ENCODE peak calls at places on chromosome 17, in seven cellular contexts. One of them, this sample, is unnamed.
A peak's percentile ranks its signal among the peaks of the same experiment; 100 is the strongest.

GRCh38 chr17:6327007-6327406 is 107.9 kb downstream of the AIPL1 start:
- DNase-seq in activated CD4-positive, alpha-beta T cell treated with anti-CD3 and anti-CD28 coated beads for 24 hours: no peak
- DNase-seq in activated T-cell treated with anti-CD3 and anti-CD28 coated beads for 48 hours: no peak
- DNase-seq in AG09309: no peak
- DNase-seq in BE2C: no peak
- DNase-seq in activated naive CD4-positive, alpha-beta T cell: no peak
- DNase-seq in stimulated activated CD4-positive, alpha-beta T cell treated with anti-CD3 and anti-CD28 coated beads, Interleukin-1b, Interleukin-23, amount 100 ng/mL, for 4 hours: no peak
- DNase-seq in this sample: no peak

GRCh38 chr17:17943281-17943984 is 28.8 kb downstream of the TOM1L2 start:
- DNase-seq in AG09309: no peak
- DNase-seq in stimulated activated CD4-positive, alpha-beta T cell treated with anti-CD3 and anti-CD28 coated beads, Interleukin-1b, Interleukin-23, amount 100 ng/mL, for 4 hours: no peak
- DNase-seq in activated T-cell treated with anti-CD3 and anti-CD28 coated beads for 48 hours: no peak
- DNase-seq in BE2C: peak; percentile 20
- DNase-seq in activated naive CD4-positive, alpha-beta T cell: no peak
- DNase-seq in activated CD4-positive, alpha-beta T cell treated with anti-CD3 and anti-CD28 coated beads for 24 hours: no peak
- DNase-seq in this sample: no peak

GRCh38 chr17:17816240-17816814 is 20.5 kb downstream of the SREBF1 start:
- DNase-seq in activated naive CD4-positive, alpha-beta T cell: no peak
- DNase-seq in BE2C: no peak
- DNase-seq in AG09309: no peak
- DNase-seq in activated T-cell treated with anti-CD3 and anti-CD28 coated beads for 48 hours: no peak
- DNase-seq in activated CD4-positive, alpha-beta T cell treated with anti-CD3 and anti-CD28 coated beads for 24 hours: no peak
- DNase-seq in stimulated activated CD4-positive, alpha-beta T cell treated with anti-CD3 and anti-CD28 coated beads, Interleukin-1b, Interleukin-23, amount 100 ng/mL, for 4 hours: no peak
- DNase-seq in this sample: no peak

GRCh38 chr17:45184144-45184543 is 22.5 kb downstream of the HEXIM2 start:
- DNase-seq in activated naive CD4-positive, alpha-beta T cell: no peak
- DNase-seq in activated T-cell treated with anti-CD3 and anti-CD28 coated beads for 48 hours: no peak
- DNase-seq in BE2C: no peak
- DNase-seq in AG09309: no peak
- DNase-seq in activated CD4-positive, alpha-beta T cell treated with anti-CD3 and anti-CD28 coated beads for 24 hours: no peak
- DNase-seq in stimulated activated CD4-positive, alpha-beta T cell treated with anti-CD3 and anti-CD28 coated beads, Interleukin-1b, Interleukin-23, amount 100 ng/mL, for 4 hours: no peak
- DNase-seq in this sample: no peak

GRCh38 chr17:19354123-19354522 is 8.4 kb downstream of the B9D1 start:
- DNase-seq in activated T-cell treated with anti-CD3 and anti-CD28 coated beads for 48 hours: no peak
- DNase-seq in stimulated activated CD4-positive, alpha-beta T cell treated with anti-CD3 and anti-CD28 coated beads, Interleukin-1b, Interleukin-23, amount 100 ng/mL, for 4 hours: no peak
- DNase-seq in BE2C: no peak
- DNase-seq in AG09309: peak; percentile 80
- DNase-seq in activated CD4-positive, alpha-beta T cell treated with anti-CD3 and anti-CD28 coated beads for 24 hours: no peak
- DNase-seq in activated naive CD4-positive, alpha-beta T cell: no peak
- DNase-seq in this sample: no peak

GRCh38 chr17:22490399-22490798 is 798.1 kb downstream of the KCNJ18 start:
- DNase-seq in stimulated activated CD4-positive, alpha-beta T cell treated with anti-CD3 and anti-CD28 coated beads, Interleukin-1b, Interleukin-23, amount 100 ng/mL, for 4 hours: no peak
- DNase-seq in activated T-cell treated with anti-CD3 and anti-CD28 coated beads for 48 hours: no peak
- DNase-seq in activated CD4-positive, alpha-beta T cell treated with anti-CD3 and anti-CD28 coated beads for 24 hours: no peak
- DNase-seq in BE2C: no peak
- DNase-seq in activated naive CD4-positive, alpha-beta T cell: no peak
- DNase-seq in AG09309: no peak
- DNase-seq in this sample: no peak

GRCh38 chr17:10119203-10120112 is 78.9 kb downstream of the GAS7 start:
- DNase-seq in BE2C: no peak
- DNase-seq in activated naive CD4-positive, alpha-beta T cell: no peak
- DNase-seq in activated CD4-positive, alpha-beta T cell treated with anti-CD3 and anti-CD28 coated beads for 24 hours: no peak
- DNase-seq in stimulated activated CD4-positive, alpha-beta T cell treated with anti-CD3 and anti-CD28 coated beads, Interleukin-1b, Interleukin-23, amount 100 ng/mL, for 4 hours: no peak
- DNase-seq in activated T-cell treated with anti-CD3 and anti-CD28 coated beads for 48 hours: no peak
- DNase-seq in AG09309: no peak
- DNase-seq in this sample: no peak

GRCh38 chr17:28738680-28739384 is 5.0 kb upstream of the TRAF4 start:
- DNase-seq in activated CD4-positive, alpha-beta T cell treated with anti-CD3 and anti-CD28 coated beads for 24 hours: no peak
- DNase-seq in activated T-cell treated with anti-CD3 and anti-CD28 coated beads for 48 hours: no peak
- DNase-seq in stimulated activated CD4-positive, alpha-beta T cell treated with anti-CD3 and anti-CD28 coated beads, Interleukin-1b, Interleukin-23, amount 100 ng/mL, for 4 hours: peak; percentile 61
- DNase-seq in activated naive CD4-positive, alpha-beta T cell: no peak
- DNase-seq in BE2C: no peak
- DNase-seq in AG09309: no peak
- DNase-seq in this sample: no peak

GRCh38 chr17:72591500-72592241 is 470.9 kb downstream of the SOX9 start:
- DNase-seq in activated T-cell treated with anti-CD3 and anti-CD28 coated beads for 48 hours: no peak
- DNase-seq in activated CD4-positive, alpha-beta T cell treated with anti-CD3 and anti-CD28 coated beads for 24 hours: no peak
- DNase-seq in BE2C: peak; percentile 50
- DNase-seq in AG09309: no peak
- DNase-seq in stimulated activated CD4-positive, alpha-beta T cell treated with anti-CD3 and anti-CD28 coated beads, Interleukin-1b, Interleukin-23, amount 100 ng/mL, for 4 hours: no peak
- DNase-seq in activated naive CD4-positive, alpha-beta T cell: no peak
- DNase-seq in this sample: no peak

GRCh38 chr17:82767041-82767754 is 15.3 kb downstream of the TBCD start:
- DNase-seq in activated T-cell treated with anti-CD3 and anti-CD28 coated beads for 48 hours: peak; percentile 22
- DNase-seq in activated naive CD4-positive, alpha-beta T cell: no peak
- DNase-seq in AG09309: no peak
- DNase-seq in activated CD4-positive, alpha-beta T cell treated with anti-CD3 and anti-CD28 coated beads for 24 hours: peak; percentile 39
- DNase-seq in BE2C: peak; percentile 80
- DNase-seq in stimulated activated CD4-positive, alpha-beta T cell treated with anti-CD3 and anti-CD28 coated beads, Interleukin-1b, Interleukin-23, amount 100 ng/mL, for 4 hours: peak; percentile 39
- DNase-seq in this sample: no peak

GRCh38 chr17:73644145-73645049 is at the start of gene SDK2:
- DNase-seq in AG09309: no peak
- DNase-seq in stimulated activated CD4-positive, alpha-beta T cell treated with anti-CD3 and anti-CD28 coated beads, Interleukin-1b, Interleukin-23, amount 100 ng/mL, for 4 hours: no peak
- DNase-seq in activated naive CD4-positive, alpha-beta T cell: no peak
- DNase-seq in activated CD4-positive, alpha-beta T cell treated with anti-CD3 and anti-CD28 coated beads for 24 hours: no peak
- DNase-seq in BE2C: peak; percentile 44
- DNase-seq in activated T-cell treated with anti-CD3 and anti-CD28 coated beads for 48 hours: no peak
- DNase-seq in this sample: no peak

GRCh38 chr17:37701424-37702020 is 43.3 kb downstream of the HNF1B start:
- DNase-seq in stimulated activated CD4-positive, alpha-beta T cell treated with anti-CD3 and anti-CD28 coated beads, Interleukin-1b, Interleukin-23, amount 100 ng/mL, for 4 hours: peak; percentile 16
- DNase-seq in AG09309: no peak
- DNase-seq in BE2C: peak; percentile 16
- DNase-seq in activated CD4-positive, alpha-beta T cell treated with anti-CD3 and anti-CD28 coated beads for 24 hours: peak; percentile 24
- DNase-seq in activated naive CD4-positive, alpha-beta T cell: no peak
- DNase-seq in activated T-cell treated with anti-CD3 and anti-CD28 coated beads for 48 hours: peak; percentile 39
- DNase-seq in this sample: peak; percentile 11

GRCh38 chr17:46772879-46773620 is 45.4 kb downstream of the WNT3 start:
- DNase-seq in stimulated activated CD4-positive, alpha-beta T cell treated with anti-CD3 and anti-CD28 coated beads, Interleukin-1b, Interleukin-23, amount 100 ng/mL, for 4 hours: no peak
- DNase-seq in activated T-cell treated with anti-CD3 and anti-CD28 coated beads for 48 hours: no peak
- DNase-seq in BE2C: no peak
- DNase-seq in activated naive CD4-positive, alpha-beta T cell: no peak
- DNase-seq in AG09309: no peak
- DNase-seq in activated CD4-positive, alpha-beta T cell treated with anti-CD3 and anti-CD28 coated beads for 24 hours: no peak
- DNase-seq in this sample: no peak

GRCh38 chr17:45175759-45176140 is 14.1 kb downstream of the HEXIM2 start:
- DNase-seq in stimulated activated CD4-positive, alpha-beta T cell treated with anti-CD3 and anti-CD28 coated beads, Interleukin-1b, Interleukin-23, amount 100 ng/mL, for 4 hours: no peak
- DNase-seq in AG09309: no peak
- DNase-seq in activated CD4-positive, alpha-beta T cell treated with anti-CD3 and anti-CD28 coated beads for 24 hours: no peak
- DNase-seq in BE2C: no peak
- DNase-seq in activated naive CD4-positive, alpha-beta T cell: no peak
- DNase-seq in activated T-cell treated with anti-CD3 and anti-CD28 coated beads for 48 hours: no peak
- DNase-seq in this sample: no peak

GRCh38 chr17:48047113-48047740 is 932 bp upstream of the NFE2L1 start:
- DNase-seq in activated naive CD4-positive, alpha-beta T cell: no peak
- DNase-seq in stimulated activated CD4-positive, alpha-beta T cell treated with anti-CD3 and anti-CD28 coated beads, Interleukin-1b, Interleukin-23, amount 100 ng/mL, for 4 hours: no peak
- DNase-seq in AG09309: no peak
- DNase-seq in activated T-cell treated with anti-CD3 and anti-CD28 coated beads for 48 hours: no peak
- DNase-seq in activated CD4-positive, alpha-beta T cell treated with anti-CD3 and anti-CD28 coated beads for 24 hours: no peak
- DNase-seq in BE2C: no peak
- DNase-seq in this sample: no peak

GRCh38 chr17:61634011-61634539 is 43.1 kb upstream of the NACA2 start:
- DNase-seq in stimulated activated CD4-positive, alpha-beta T cell treated with anti-CD3 and anti-CD28 coated beads, Interleukin-1b, Interleukin-23, amount 100 ng/mL, for 4 hours: no peak
- DNase-seq in activated naive CD4-positive, alpha-beta T cell: no peak
- DNase-seq in BE2C: no peak
- DNase-seq in activated CD4-positive, alpha-beta T cell treated with anti-CD3 and anti-CD28 coated beads for 24 hours: no peak
- DNase-seq in activated T-cell treated with anti-CD3 and anti-CD28 coated beads for 48 hours: no peak
- DNase-seq in AG09309: no peak
- DNase-seq in this sample: no peak

GRCh38 chr17:71899317-71899716 is 221.5 kb upstream of the SOX9 start:
- DNase-seq in stimulated activated CD4-positive, alpha-beta T cell treated with anti-CD3 and anti-CD28 coated beads, Interleukin-1b, Interleukin-23, amount 100 ng/mL, for 4 hours: no peak
- DNase-seq in activated CD4-positive, alpha-beta T cell treated with anti-CD3 and anti-CD28 coated beads for 24 hours: no peak
- DNase-seq in BE2C: no peak
- DNase-seq in AG09309: no peak
- DNase-seq in activated naive CD4-positive, alpha-beta T cell: no peak
- DNase-seq in activated T-cell treated with anti-CD3 and anti-CD28 coated beads for 48 hours: no peak
- DNase-seq in this sample: no peak

GRCh38 chr17:49836111-49837030 is 11.5 kb downstream of the TAC4 start:
- DNase-seq in activated T-cell treated with anti-CD3 and anti-CD28 coated beads for 48 hours: no peak
- DNase-seq in activated CD4-positive, alpha-beta T cell treated with anti-CD3 and anti-CD28 coated beads for 24 hours: no peak
- DNase-seq in stimulated activated CD4-positive, alpha-beta T cell treated with anti-CD3 and anti-CD28 coated beads, Interleukin-1b, Interleukin-23, amount 100 ng/mL, for 4 hours: no peak
- DNase-seq in AG09309: peak; percentile 13
- DNase-seq in activated naive CD4-positive, alpha-beta T cell: no peak
- DNase-seq in BE2C: no peak
- DNase-seq in this sample: no peak

GRCh38 chr17:35728551-35728950 is 2.9 kb upstream of the RASL10B start:
- DNase-seq in activated naive CD4-positive, alpha-beta T cell: no peak
- DNase-seq in stimulated activated CD4-positive, alpha-beta T cell treated with anti-CD3 and anti-CD28 coated beads, Interleukin-1b, Interleukin-23, amount 100 ng/mL, for 4 hours: no peak
- DNase-seq in AG09309: no peak
- DNase-seq in BE2C: no peak
- DNase-seq in activated T-cell treated with anti-CD3 and anti-CD28 coated beads for 48 hours: no peak
- DNase-seq in activated CD4-positive, alpha-beta T cell treated with anti-CD3 and anti-CD28 coated beads for 24 hours: no peak
- DNase-seq in this sample: no peak

GRCh38 chr17:29102741-29103181 is 59.8 kb downstream of the PIPOX start:
- DNase-seq in activated T-cell treated with anti-CD3 and anti-CD28 coated beads for 48 hours: no peak
- DNase-seq in activated naive CD4-positive, alpha-beta T cell: no peak
- DNase-seq in BE2C: no peak
- DNase-seq in activated CD4-positive, alpha-beta T cell treated with anti-CD3 and anti-CD28 coated beads for 24 hours: no peak
- DNase-seq in AG09309: no peak
- DNase-seq in stimulated activated CD4-positive, alpha-beta T cell treated with anti-CD3 and anti-CD28 coated beads, Interleukin-1b, Interleukin-23, amount 100 ng/mL, for 4 hours: no peak
- DNase-seq in this sample: no peak

GRCh38 chr17:71111460-71111859 is 942.1 kb downstream of the KCNJ2 start:
- DNase-seq in AG09309: no peak
- DNase-seq in activated T-cell treated with anti-CD3 and anti-CD28 coated beads for 48 hours: no peak
- DNase-seq in activated naive CD4-positive, alpha-beta T cell: no peak
- DNase-seq in activated CD4-positive, alpha-beta T cell treated with anti-CD3 and anti-CD28 coated beads for 24 hours: no peak
- DNase-seq in stimulated activated CD4-positive, alpha-beta T cell treated with anti-CD3 and anti-CD28 coated beads, Interleukin-1b, Interleukin-23, amount 100 ng/mL, for 4 hours: no peak
- DNase-seq in BE2C: no peak
- DNase-seq in this sample: no peak

GRCh38 chr17:8696951-8697745 is 47.5 kb downstream of the CCDC42 start:
- DNase-seq in activated naive CD4-positive, alpha-beta T cell: no peak
- DNase-seq in activated CD4-positive, alpha-beta T cell treated with anti-CD3 and anti-CD28 coated beads for 24 hours: no peak
- DNase-seq in stimulated activated CD4-positive, alpha-beta T cell treated with anti-CD3 and anti-CD28 coated beads, Interleukin-1b, Interleukin-23, amount 100 ng/mL, for 4 hours: no peak
- DNase-seq in BE2C: no peak
- DNase-seq in activated T-cell treated with anti-CD3 and anti-CD28 coated beads for 48 hours: no peak
- DNase-seq in AG09309: no peak
- DNase-seq in this sample: no peak

GRCh38 chr17:42049834-42050359 is 504 bp downstream of the C17orf113 start:
- DNase-seq in activated CD4-positive, alpha-beta T cell treated with anti-CD3 and anti-CD28 coated beads for 24 hours: no peak
- DNase-seq in BE2C: no peak
- DNase-seq in activated T-cell treated with anti-CD3 and anti-CD28 coated beads for 48 hours: no peak
- DNase-seq in AG09309: no peak
- DNase-seq in activated naive CD4-positive, alpha-beta T cell: no peak
- DNase-seq in stimulated activated CD4-positive, alpha-beta T cell treated with anti-CD3 and anti-CD28 coated beads, Interleukin-1b, Interleukin-23, amount 100 ng/mL, for 4 hours: no peak
- DNase-seq in this sample: no peak

GRCh38 chr17:7750321-7750821 is 32.8 kb downstream of the DNAH2 start:
- DNase-seq in activated naive CD4-positive, alpha-beta T cell: no peak
- DNase-seq in AG09309: peak; percentile 73
- DNase-seq in activated CD4-positive, alpha-beta T cell treated with anti-CD3 and anti-CD28 coated beads for 24 hours: no peak
- DNase-seq in activated T-cell treated with anti-CD3 and anti-CD28 coated beads for 48 hours: no peak
- DNase-seq in stimulated activated CD4-positive, alpha-beta T cell treated with anti-CD3 and anti-CD28 coated beads, Interleukin-1b, Interleukin-23, amount 100 ng/mL, for 4 hours: no peak
- DNase-seq in BE2C: no peak
- DNase-seq in this sample: no peak